ENCODE peak calls at places on chromosomes 4 and X, in seven cellular contexts. V is IMR-90; P is GM23248; D is H9; H is testis; J is effector memory CD4-positive, alpha-beta T cell; G is psoas muscle. K is an unnamed sample. For H3K9me3 and H3K4me1, the result is how much of the 10 kb centered on the place peaks cover.

GRCh38 chr4:10158355-10158942 is 41.9 kb upstream of the WDR1 start:
- DNase-seq in V (peak), P (no peak), D (no peak), G (no peak), H (no peak), J (no peak), K (no peak)

GRCh38 chrX:48938721-48939416 is 18.5 kb downstream of the OTUD5 start:
- DNase-seq in G (no peak), V (no peak), J (peak), D (no peak), P (no peak), H (no peak), K (peak)

GRCh38 chrX:150844016-150844415 is 54.5 kb downstream of the CD99L2 start:
- DNase-seq in P (no peak), V (no peak), H (no peak), G (no peak), J (no peak), D (no peak), K (no peak)

GRCh38 chr4:174940002-174940401 is 21.8 kb downstream of the ADAM29 start:
- DNase-seq in H (no peak), G (no peak), V (no peak), P (no peak), D (no peak), J (no peak), K (no peak)

GRCh38 chr4:159765402-159765801 is 662.5 kb downstream of the RAPGEF2 start:
- DNase-seq in P (peak), J (no peak), D (no peak), G (no peak), H (no peak), V (no peak), K (no peak)

GRCh38 chrX:71128915-71129765 is 10.7 kb downstream of the MED12 start:
- DNase-seq in P (peak), D (peak), G (peak), H (peak), J (peak), V (peak), K (peak)

GRCh38 chr4:146340798-146341197 is 126.5 kb downstream of the REELD1 start:
- DNase-seq in J (no peak), G (no peak), H (no peak), V (peak), D (no peak), P (peak), K (no peak)

GRCh38 chrX:136540226-136540625 is 8.2 kb downstream of the VGLL1 start:
- DNase-seq in J (no peak), D (no peak), P (no peak), G (no peak), H (no peak), V (no peak), K (no peak)

GRCh38 chr4:181835348-181835747 is 407.9 kb upstream of the TENM3 start:
- DNase-seq in V (no peak), P (peak), G (no peak), J (no peak), D (no peak), H (no peak), K (no peak)

GRCh38 chr4:137343221-137343620 is 189.1 kb downstream of the PCDH18 start:
- DNase-seq in V (peak), P (peak), J (no peak), H (no peak), D (no peak), G (no peak), K (no peak)

GRCh38 chr4:123555500-123556273 is 159.1 kb downstream of the SPRY1 start:
- DNase-seq in J (no peak), H (peak), G (peak), D (no peak), P (peak), V (peak), K (no peak)

GRCh38 chr4:92455329-92455839 is 151.6 kb downstream of the GRID2 start:
- DNase-seq in G (no peak), J (no peak), H (no peak), D (no peak), V (no peak), P (no peak), K (no peak)

GRCh38 chr4:153045111-153045982 is 109.2 kb downstream of the FHDC1 start:
- DNase-seq in V (no peak), D (no peak), G (no peak), J (no peak), H (peak), P (no peak), K (no peak)

GRCh38 chr4:119016636-119017035 is 119.0 kb upstream of the MYOZ2 start:
- DNase-seq in J (no peak), D (no peak), P (peak), G (no peak), V (peak), H (no peak), K (no peak)

GRCh38 chrX:2549874-2550273 is 49.1 kb upstream of the DHRSX start:
- DNase-seq in J (no peak), G (no peak), D (no peak), P (no peak), H (no peak), V (no peak), K (no peak)

GRCh38 chr4:74108457-74109115 is 9.6 kb upstream of the CXCL2 start:
- DNase-seq in V (no peak), P (no peak), G (no peak), D (no peak), J (no peak), H (no peak), K (no peak)

GRCh38 chr4:188031751-188032150 is 36.2 kb downstream of the ZFP42 start:
- DNase-seq in J (no peak), G (no peak), P (no peak), H (no peak), V (no peak), D (peak), K (no peak)

GRCh38 chr4:25884040-25884788 is 21.4 kb upstream of the SEL1L3 start:
- DNase-seq in H (no peak), V (peak), J (no peak), P (peak), D (no peak), G (no peak), K (no peak)

GRCh38 chr4:56655627-56656345 is 25.3 kb downstream of the HOPX start:
- DNase-seq in G (peak), D (no peak), P (peak), H (no peak), V (no peak), J (no peak), K (no peak)

GRCh38 chr4:143352052-143352451 is 15.4 kb downstream of the GAB1 start:
- DNase-seq in V (no peak), H (no peak), J (no peak), D (no peak), P (no peak), G (no peak), K (no peak)

GRCh38 chr4:1759818-1760223 is 33.3 kb upstream of the FGFR3 start:
- DNase-seq in H (no peak), D (no peak), P (no peak), J (no peak), V (no peak), G (no peak), K (no peak)

GRCh38 chr4:114036426-114036825 is 57.0 kb upstream of the ARSJ start:
- DNase-seq in D (no peak), H (no peak), G (no peak), P (no peak), V (no peak), J (no peak), K (no peak)

GRCh38 chr4:140049024-140049923 is 104.7 kb downstream of the MAML3 start:
- DNase-seq in H (peak), J (peak), D (peak), G (peak), P (peak), V (peak), K (peak)

GRCh38 chr4:1043658-1044468 is 32.4 kb downstream of the FGFRL1 start:
- DNase-seq in J (no peak), P (peak), D (peak), H (peak), G (peak), V (peak), K (no peak)

GRCh38 chrX:136497556-136498048 is at the start of gene HTATSF1:
- DNase-seq in V (no peak), D (no peak), J (no peak), H (no peak), G (no peak), P (no peak), K (no peak)

GRCh38 chr4:87461281-87461700 is 38.9 kb downstream of the NUDT9 start:
- DNase-seq in D (no peak), P (peak), H (no peak), G (no peak), V (peak), J (no peak), K (no peak)

GRCh38 chr4:165328708-165329107 is 1.2 kb downstream of the MSMO1 start:
- DNase-seq in J (no peak), V (no peak), D (no peak), P (peak), G (no peak), H (no peak), K (no peak)

GRCh38 chrX:40414335-40414734 is 166.4 kb upstream of the ATP6AP2 start:
- DNase-seq in G (no peak), V (no peak), H (no peak), J (no peak), P (no peak), D (peak), K (no peak)

GRCh38 chr4:163331629-163332360 is 601 bp downstream of the NPY1R start:
- DNase-seq in V (no peak), P (peak), D (peak), G (peak), J (no peak), H (peak), K (no peak)

GRCh38 chrX:70219938-70220764 is 14.3 kb upstream of the AWAT1 start:
- DNase-seq in D (no peak), V (peak), G (no peak), P (peak), H (peak), J (no peak), K (no peak)

GRCh38 chrX:57929373-57929772 is 19.1 kb upstream of the ZXDA start:
- DNase-seq in V (peak), J (no peak), H (no peak), D (no peak), G (no peak), P (peak), K (no peak)

GRCh38 chr4:1521821-1522361 is 115.6 kb upstream of the NKX1-1 start:
- DNase-seq in H (no peak), P (no peak), V (no peak), G (peak), D (no peak), J (no peak), K (no peak)

GRCh38 chr4:141375855-141376254 is 155.2 kb downstream of the ZNF330 start:
- DNase-seq in P (peak), H (no peak), V (peak), J (no peak), G (no peak), D (peak), K (no peak)

GRCh38 chr4:151355155-151355554 is 29.8 kb upstream of the SH3D19 start:
- DNase-seq in D (no peak), V (no peak), J (no peak), H (no peak), G (no peak), P (no peak), K (no peak)

GRCh38 chrX:119190736-119191282 is 45.3 kb upstream of the PGRMC1 start:
- DNase-seq in H (peak), J (no peak), V (peak), D (no peak), P (peak), G (no peak), K (no peak)

GRCh38 chr4:47483722-47484121 is 1.4 kb upstream of the ATP10D start:
- DNase-seq in J (no peak), P (peak), D (no peak), H (no peak), G (no peak), V (no peak), K (no peak)

GRCh38 chr4:143076723-143077122 is 108.0 kb upstream of the USP38 start:
- DNase-seq in D (no peak), P (no peak), V (no peak), G (no peak), H (no peak), J (no peak), K (no peak)

GRCh38 chr4:7654550-7655266 is 220.0 kb upstream of the PSAPL1 start:
- DNase-seq in J (no peak), H (no peak), V (no peak), G (no peak), P (no peak), D (peak), K (no peak)

GRCh38 chr4:7655267-7655548 is 220.5 kb upstream of the PSAPL1 start:
- DNase-seq in D (no peak), G (no peak), H (no peak), J (no peak), V (no peak), P (no peak), K (no peak)

GRCh38 chr4:7657545-7658296 is 223.0 kb upstream of the PSAPL1 start:
- DNase-seq in D (no peak), V (no peak), G (no peak), H (no peak), P (no peak), J (no peak), K (no peak)

GRCh38 chr4:7655549-7656243 is 221.0 kb upstream of the PSAPL1 start:
- DNase-seq in D (no peak), G (no peak), J (no peak), P (no peak), H (peak), V (no peak), K (no peak)

DNA sequence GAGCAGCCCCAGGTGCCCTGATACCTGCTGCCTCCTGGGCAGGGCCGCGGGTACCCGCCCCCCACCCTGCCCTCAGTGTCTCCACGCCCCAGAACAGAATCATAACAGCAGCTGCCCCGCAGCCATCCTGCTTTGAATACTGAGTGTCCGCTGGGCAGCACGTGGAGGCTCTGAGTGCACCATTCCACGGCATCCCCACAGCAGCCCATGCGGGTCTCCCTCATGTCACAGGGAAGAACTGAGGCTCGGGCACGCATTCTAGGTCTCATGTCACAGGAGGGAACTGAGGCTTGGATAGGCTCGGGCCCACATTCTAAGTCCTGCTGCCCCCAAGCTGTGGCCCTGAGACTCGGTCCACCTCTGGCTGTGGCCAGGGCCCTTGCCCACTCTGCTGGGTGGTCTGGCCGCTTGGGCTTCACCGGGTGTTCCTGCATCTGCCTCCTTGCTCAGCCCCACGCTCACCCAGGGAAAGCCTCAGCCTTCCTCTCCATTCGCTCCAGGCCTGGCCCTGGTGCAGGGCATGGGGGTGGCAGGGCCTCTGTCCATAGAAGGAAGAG is 221.6 kb upstream of the PSAPL1 start:
- DNase-seq in H (no peak), V (no peak), P (no peak), J (no peak), G (no peak), D (no peak), K (no peak)
- H3K9me3 ChIP-seq in H (under half), V (under half), P (under half), J (under half), G (under half), D (under half), K (under half)

DNA sequence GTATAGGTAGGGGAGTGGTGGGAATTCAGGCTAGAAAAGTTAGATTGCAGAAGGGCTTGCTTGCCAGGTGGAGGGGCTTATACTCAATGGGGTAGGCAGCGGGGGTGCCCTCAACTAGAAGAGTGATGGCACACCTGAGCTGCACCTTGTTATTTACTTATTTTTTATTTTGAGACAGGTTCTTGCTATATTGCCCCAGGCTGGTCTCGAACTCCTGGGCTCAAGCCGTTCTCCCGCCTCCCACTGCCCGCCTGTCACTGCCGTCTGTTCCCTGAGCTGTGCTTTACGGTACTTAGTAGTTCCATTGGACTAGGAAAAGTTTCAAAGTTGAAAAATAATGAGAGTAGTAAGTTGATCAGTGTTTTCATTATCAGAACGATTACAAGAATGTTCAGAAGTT is 2.0 kb downstream of the ZFX start:
- DNase-seq in D (no peak), V (no peak), G (no peak), H (peak), P (peak), J (no peak), K (no peak)
- H3K4me1 ChIP-seq in D (under half), V (under half), G (half or more), H (under half), P (half or more), J (under half), K (under half)

DNA sequence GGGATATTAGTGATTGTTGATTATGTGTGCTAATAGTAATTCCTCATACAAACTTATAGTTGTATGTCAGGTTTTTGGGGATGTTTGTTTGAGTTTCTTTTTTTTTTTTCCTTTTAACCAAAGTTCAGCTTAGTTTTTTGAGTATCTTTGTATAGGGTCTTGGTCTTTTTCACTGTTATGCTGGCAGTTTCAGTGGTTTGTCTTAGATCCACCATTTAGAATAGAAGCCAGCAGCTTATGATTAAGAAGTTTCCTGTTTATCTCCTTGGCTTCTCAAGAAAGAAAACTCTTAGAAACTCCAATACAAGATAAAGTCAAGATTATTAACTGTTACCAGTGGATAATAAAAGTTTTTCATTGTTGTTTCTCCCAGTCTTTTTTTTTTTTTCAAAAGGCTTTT is 16.1 kb downstream of the CPEB2 start:
- DNase-seq in P (no peak), D (no peak), V (no peak), J (no peak), H (no peak), G (no peak), K (no peak)
- H3K27ac ChIP-seq in P (no peak), D (no peak), V (no peak), J (no peak), H (no peak), G (no peak), K (no peak)

DNA sequence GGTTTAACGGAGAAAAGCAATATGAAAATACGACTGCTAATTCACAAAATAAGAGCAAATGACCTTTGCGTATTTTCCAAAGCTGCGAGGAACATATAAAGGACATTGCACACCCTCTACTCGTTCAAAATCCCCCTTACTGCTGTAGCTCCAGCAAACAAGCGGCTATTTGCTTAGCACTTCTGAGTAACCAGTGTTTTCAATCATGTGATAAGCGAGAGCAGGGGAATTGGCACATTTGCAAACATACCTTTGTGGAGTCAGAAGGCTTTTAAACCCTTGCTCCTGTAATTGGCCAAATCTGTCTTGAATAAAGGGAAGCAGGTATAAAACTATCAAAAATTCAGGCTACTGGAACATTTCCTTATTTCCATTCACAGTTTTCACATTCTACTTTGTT is 610.2 kb downstream of the UBE2NL start:
- DNase-seq in P (no peak), V (no peak), D (no peak), J (no peak), H (no peak), G (no peak), K (no peak)
- H3K9me3 ChIP-seq in P (under half), V (under half), D (under half), J (under half), H (under half), G (under half), K (under half)

K was measured in naive thymus-derived CD4-positive, alpha-beta T cell.